ENCODE peak calls at places on chromosome 21, in seven cellular contexts. H is stimulated activated naive CD8-positive, alpha-beta T cell treated with anti-CD3 and anti-CD28 coated beads, Interleukin-15, Interleukin-2, amounts not matched to agents 100 U/mL and 50 U/mL, for 24 hours; L is germinal center; K is T1000; U is M059J; P is adipocyte; M is Right ventricle myocardium superior. C is an unnamed sample.

GRCh38 chr21:37348664-37349063 is 17.9 kb upstream of the DYRK1A start:
- DNase-seq in L (no peak), H (no peak), M (no peak), K (no peak), P (peak), U (peak), C (no peak)

GRCh38 chr21:41764558-41765392 is 2.1 kb downstream of the RIPK4 start:
- DNase-seq in M (no peak), P (no peak), K (no peak), L (no peak), H (no peak), U (no peak), C (no peak)

GRCh38 chr21:33734818-33735217 is 92.5 kb downstream of the ITSN1 start:
- DNase-seq in U (no peak), K (no peak), L (no peak), H (no peak), M (no peak), P (no peak), C (no peak)

GRCh38 chr21:35503646-35504045 is 454.5 kb upstream of the RUNX1 start:
- DNase-seq in M (no peak), K (no peak), L (no peak), P (peak), U (no peak), H (no peak), C (no peak)

GRCh38 chr21:41254090-41254700 is 62.4 kb upstream of the FAM3B start:
- DNase-seq in L (no peak), K (no peak), H (no peak), M (no peak), U (no peak), P (no peak), C (no peak)

GRCh38 chr21:33825898-33826297 is 89.7 kb downstream of the ATP5PO start:
- DNase-seq in P (peak), H (no peak), L (no peak), U (peak), M (no peak), K (no peak), C (no peak)

GRCh38 chr21:31180256-31181088 is 142.2 kb upstream of the KRTAP19-8 start:
- DNase-seq in P (peak), M (no peak), H (no peak), L (peak), U (peak), K (no peak), C (no peak)

GRCh38 chr21:35850542-35851103 is 209.7 kb downstream of the SETD4 start:
- DNase-seq in K (no peak), H (no peak), P (no peak), U (no peak), M (peak), L (no peak), C (no peak)

GRCh38 chr21:32674731-32675130 is 53.1 kb downstream of the SYNJ1 start:
- DNase-seq in L (no peak), P (no peak), U (no peak), M (no peak), K (no peak), H (no peak), C (no peak)

GRCh38 chr21:32368386-32368785 is 24.4 kb downstream of the URB1 start:
- DNase-seq in P (no peak), M (no peak), K (no peak), L (no peak), H (no peak), U (no peak), C (no peak)

GRCh38 chr21:22710725-22711124 is 1712.5 kb downstream of the NCAM2 start:
- DNase-seq in P (no peak), M (no peak), K (no peak), U (no peak), L (no peak), H (no peak), C (no peak)

GRCh38 chr21:29939859-29940245 is at the start of gene GRIK1:
- DNase-seq in K (no peak), H (no peak), P (peak), U (no peak), M (no peak), L (no peak), C (peak)

GRCh38 chr21:36707763-36708511 is 9.0 kb downstream of the SIM2 start:
- DNase-seq in P (no peak), U (no peak), H (no peak), L (no peak), M (no peak), K (no peak), C (peak)

GRCh38 chr21:37060296-37060695 is 12.6 kb downstream of the PIGP start:
- DNase-seq in M (peak), L (no peak), K (peak), U (peak), P (peak), H (peak), C (peak)

GRCh38 chr21:40548134-40548533 is 298.8 kb downstream of the DSCAM start:
- DNase-seq in H (no peak), M (no peak), U (no peak), P (no peak), L (no peak), K (no peak), C (no peak)

GRCh38 chr21:25307489-25307888 is 299.8 kb downstream of the MRPL39 start:
- DNase-seq in M (no peak), H (no peak), L (no peak), U (peak), K (no peak), P (peak), C (no peak)

GRCh38 chr21:36059823-36060158 is 535 bp downstream of the SETD4 start:
- DNase-seq in L (no peak), K (no peak), H (peak), U (no peak), M (peak), P (no peak), C (peak)

GRCh38 chr21:45976666-45977335 is 4.8 kb upstream of the COL6A1 start:
- DNase-seq in P (no peak), U (no peak), H (no peak), M (peak), L (no peak), K (no peak), C (peak)

GRCh38 chr21:32604484-32604883 is 7.7 kb downstream of the CFAP298 start:
- DNase-seq in H (no peak), M (no peak), P (no peak), U (no peak), K (no peak), L (no peak), C (no peak)

GRCh38 chr21:44892536-44893277 is 19.2 kb upstream of the PTTG1IP start:
- DNase-seq in U (peak), H (peak), M (peak), K (peak), L (peak), P (peak), C (peak)

GRCh38 chr21:17491716-17492414 is 21.0 kb upstream of the CXADR start:
- DNase-seq in K (peak), P (peak), L (no peak), U (peak), H (no peak), M (no peak), C (no peak)

GRCh38 chr21:46000731-46001641 is 19.4 kb downstream of the COL6A1 start:
- DNase-seq in H (peak), K (peak), M (peak), U (no peak), L (no peak), P (no peak), C (peak)